ENCODE peak calls at places on chromosomes 6 and 20, in seven cellular contexts. A is HCT116, N is adrenal gland, M is IMR-90, X is esophagus squamous epithelium, Q is stomach, S is breast epithelium. W is an unnamed sample. For H3K27me3, the result is how much of the 10 kb centered on the place peaks cover.

GRCh38 chr6:136567688-136568087 is 17.5 kb upstream of the MAP7 start:
- DNase-seq in A (no peak), N (no peak), M (peak), X (no peak), Q (no peak), S (no peak), W (no peak)

GRCh38 chr20:46010491-46011405 is 2.0 kb downstream of the MMP9 start:
- DNase-seq in A (no peak), N (peak), M (peak), X (no peak), Q (no peak), S (no peak), W (peak)

GRCh38 chr6:132937466-132937906 is 123.1 kb downstream of the RPS12 start:
- DNase-seq in A (peak), N (peak), M (peak), X (no peak), Q (peak), S (peak), W (peak)

GRCh38 chr6:80338201-80338836 is 231.8 kb downstream of the BCKDHB start:
- DNase-seq in A (peak), N (peak), M (peak), X (no peak), Q (peak), S (no peak), W (peak)

GRCh38 chr6:168136001-168136400 is 57.0 kb upstream of the FRMD1 start:
- DNase-seq in A (no peak), N (no peak), M (no peak), X (no peak), Q (no peak), S (no peak), W (no peak)

GRCh38 chr6:37092851-37093727 is 76.9 kb upstream of the PIM1 start:
- DNase-seq in A (no peak), N (no peak), M (no peak), X (no peak), Q (no peak), S (peak), W (no peak)

GRCh38 chr20:37846573-37846972 is 56.4 kb upstream of the VSTM2L start:
- DNase-seq in A (no peak), N (no peak), M (no peak), X (no peak), Q (no peak), S (no peak), W (no peak)

GRCh38 chr6:39642300-39642699 is 82.9 kb downstream of the KIF6 start:
- DNase-seq in A (no peak), N (no peak), M (no peak), X (no peak), Q (no peak), S (no peak), W (no peak)

GRCh38 chr6:137341721-137342195 is 122.6 kb upstream of the IFNGR1 start:
- DNase-seq in A (no peak), N (peak), M (no peak), X (no peak), Q (peak), S (no peak), W (peak)

GRCh38 chr20:59356662-59357061 is 56.3 kb downstream of the EDN3 start:
- DNase-seq in A (no peak), N (no peak), M (no peak), X (no peak), Q (no peak), S (no peak), W (no peak)

GRCh38 chr6:167398214-167399050 is 73.5 kb downstream of the TTLL2 start:
- DNase-seq in A (no peak), N (no peak), M (no peak), X (no peak), Q (no peak), S (no peak), W (no peak)

GRCh38 chr6:149895702-149896310 is 2.1 kb downstream of the RAET1E start:
- DNase-seq in A (peak), N (peak), M (peak), X (no peak), Q (no peak), S (no peak), W (peak)

GRCh38 chr6:43914272-43915147 is 144.5 kb downstream of the VEGFA start:
- DNase-seq in A (no peak), N (no peak), M (no peak), X (no peak), Q (no peak), S (no peak), W (no peak)

GRCh38 chr6:165987483-165988305 is 180.0 kb downstream of the TBXT start:
- DNase-seq in A (no peak), N (peak), M (peak), X (no peak), Q (peak), S (no peak), W (peak)

GRCh38 chr20:25090492-25091429 is 8.8 kb upstream of the VSX1 start:
- DNase-seq in A (no peak), N (no peak), M (no peak), X (no peak), Q (no peak), S (no peak), W (peak)

GRCh38 chr20:44909872-44910689 is at the start of gene PABPC1L:
- DNase-seq in A (peak), N (peak), M (peak), X (no peak), Q (peak), S (peak), W (peak)

GRCh38 chr6:15914553-15914952 is 214.3 kb upstream of the MYLIP start:
- DNase-seq in A (no peak), N (no peak), M (no peak), X (no peak), Q (no peak), S (no peak), W (no peak)

GRCh38 chr6:92682999-92683398 is 736.4 kb downstream of the EPHA7 start:
- DNase-seq in A (no peak), N (no peak), M (no peak), X (no peak), Q (no peak), S (no peak), W (no peak)

GRCh38 chr20:46690219-46691111 is 1.2 kb upstream of the TP53RK start:
- DNase-seq in A (no peak), N (no peak), M (peak), X (no peak), Q (no peak), S (no peak), W (no peak)

GRCh38 chr6:44072452-44072958 is 54.7 kb downstream of the MRPL14 start:
- DNase-seq in A (no peak), N (no peak), M (no peak), X (no peak), Q (peak), S (no peak), W (no peak)

GRCh38 chr6:39896701-39897100 is 37.6 kb downstream of the MOCS1 start:
- DNase-seq in A (no peak), N (no peak), M (no peak), X (no peak), Q (no peak), S (no peak), W (no peak)

GRCh38 chr20:31839782-31840487 is 5.5 kb downstream of the FOXS1 start:
- DNase-seq in A (no peak), N (no peak), M (no peak), X (no peak), Q (no peak), S (no peak), W (no peak)

DNA sequence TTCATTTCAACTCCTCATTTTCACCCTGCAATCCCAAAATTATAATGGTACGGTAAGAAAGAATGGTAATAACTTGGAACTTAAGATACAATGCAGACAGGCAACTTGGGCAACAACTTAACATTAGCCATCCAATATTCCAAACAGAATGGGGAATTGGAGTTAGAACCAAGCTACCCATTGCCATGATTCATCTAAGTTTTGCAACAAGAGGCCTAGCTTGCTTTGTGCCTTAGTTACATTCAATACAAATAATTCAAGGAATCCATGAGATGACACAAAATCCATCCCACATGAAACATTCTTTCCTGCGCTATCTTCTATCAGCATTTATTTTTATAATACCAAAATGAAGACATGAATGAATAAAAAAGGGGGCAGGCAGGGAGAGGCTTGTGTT is 28.4 kb downstream of the DCDC2 start:
- DNase-seq in A (no peak), N (no peak), M (no peak), X (no peak), Q (no peak), S (no peak), W (no peak)
- TF ChIP-seq POLR2A in A (no peak), N (no peak), M (no peak), X (no peak), Q (no peak), S (no peak), W (no peak)

GRCh38 chr20:33242319-33243100 is 6.7 kb downstream of the BPIFA1 start:
- DNase-seq in A (no peak), N (no peak), M (no peak), X (no peak), Q (no peak), S (no peak), W (no peak)
- H3K27me3 ChIP-seq in A (under half), N (under half), M (under half), X (under half), Q (under half), S (under half), W (under half)

DNA sequence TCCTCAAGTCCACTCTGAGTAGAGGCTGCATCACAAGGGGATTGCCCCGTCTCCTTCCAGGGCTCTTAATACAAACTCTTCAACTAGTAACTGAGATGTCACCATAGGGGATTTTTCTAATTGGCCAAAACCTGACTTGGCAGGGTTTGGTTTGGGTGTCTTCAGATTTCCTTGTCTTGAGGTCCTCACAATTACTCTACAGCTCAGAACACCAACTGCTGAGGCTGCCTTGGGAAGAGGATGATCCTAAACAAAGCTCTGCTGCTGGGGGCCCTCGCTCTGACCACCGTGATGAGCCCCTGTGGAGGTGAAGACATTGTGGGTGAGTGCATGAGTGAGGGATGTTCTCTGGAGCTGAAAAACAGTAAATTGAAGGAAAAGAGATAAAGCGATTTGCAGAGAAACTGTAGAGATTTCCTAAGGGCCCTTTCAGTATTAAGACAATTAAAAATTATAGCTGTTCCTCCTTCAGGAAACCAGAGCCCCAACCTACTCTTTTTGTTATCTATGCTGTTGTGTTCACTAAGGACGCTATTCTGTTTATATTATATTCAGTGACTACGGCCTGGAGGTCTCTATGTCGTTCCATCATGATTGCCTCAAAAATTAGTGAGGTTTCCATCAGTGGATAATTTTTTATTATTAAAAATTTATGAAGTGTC is at the start of gene HLA-DQA1:
- DNase-seq in A (no peak), N (peak), M (no peak), X (no peak), Q (no peak), S (no peak), W (peak)
- TF ChIP-seq POLR2A in A (no peak), N (peak), M (no peak), X (no peak), Q (no peak), S (no peak), W (peak)

GRCh38 chr20:56831795-56832194 is 202.7 kb downstream of the TFAP2C start:
- DNase-seq in A (no peak), N (no peak), M (no peak), X (no peak), Q (no peak), S (no peak), W (no peak)
- H3K27me3 ChIP-seq in A (under half), N (under half), M (under half), X (under half), Q (half or more), S (under half), W (under half)

W was measured in upper lobe of left lung.